ENCODE peak calls at places on chromosomes 11 and 22, in four cellular contexts. R is NCI-H2081 treated with DMSO at 0.1 percent for 48 hours, G is pancreas, T is IMR-90. N is an unnamed sample.

GRCh38 chr11:121757480-121758125 is 304.8 kb upstream of the SORL1-AS1 start:
- DNase-seq in G (no peak), R (no peak), T (no peak), N (peak; percentile 4)

GRCh38 chr11:67366546-67366945 is 6.9 kb downstream of the CLCF1 start:
- DNase-seq in T (no peak), G (no peak), R (no peak), N (no peak)

GRCh38 chr11:33376331-33377099 is 119.3 kb downstream of the HIPK3 start:
- DNase-seq in R (no peak), G (no peak), T (no peak), N (peak; percentile 46)

GRCh38 chr11:93740802-93741093 is 547 bp downstream of the TAF1D start:
- DNase-seq in T (peak; percentile 49), R (no peak), G (peak; percentile 39), N (peak; percentile 63)

GRCh38 chr11:111297696-111298095 is 650 bp upstream of the POU2AF3 start:
- DNase-seq in R (no peak), G (no peak), T (no peak), N (no peak)

GRCh38 chr22:50035131-50035881 is 22.7 kb upstream of the IL17REL start:
- DNase-seq in G (no peak), T (no peak), R (no peak), N (no peak)

GRCh38 chr22:29083576-29084566 is 11.0 kb downstream of the KREMEN1 start:
- DNase-seq in R (no peak), G (no peak), T (peak; percentile 25), N (peak; percentile 87)

GRCh38 chr11:1305558-1306056 is 3.8 kb downstream of the TOLLIP start:
- DNase-seq in T (no peak), R (no peak), G (no peak), N (no peak)

GRCh38 chr11:43951231-43951630 is 8.8 kb downstream of the C11orf96 start:
- DNase-seq in R (no peak), T (no peak), G (no peak), N (no peak)

GRCh38 chr11:27213232-27213660 is 149.8 kb downstream of the CCDC34 start:
- DNase-seq in R (no peak), G (no peak), T (peak; percentile 94), N (peak; percentile 95)

GRCh38 chr11:65432686-65433582 is 10.3 kb downstream of the NEAT1 start:
- DNase-seq in R (no peak), T (peak; percentile 54), G (no peak), N (peak; percentile 43)

GRCh38 chr11:96188625-96189006 is 154.4 kb downstream of the MAML2 start:
- DNase-seq in T (peak; percentile 57), G (no peak), R (no peak), N (peak; percentile 77)

GRCh38 chr11:61149624-61150615 is 11.3 kb downstream of the VPS37C start:
- DNase-seq in G (peak; percentile 39), T (peak; percentile 63), R (no peak), N (no peak)

GRCh38 chr11:10233581-10233980 is 60.4 kb downstream of the SBF2 start:
- DNase-seq in T (peak; percentile 91), G (no peak), R (no peak), N (peak; percentile 90)

GRCh38 chr22:36156515-36157419 is 3.8 kb downstream of the APOL3 start:
- DNase-seq in R (no peak), G (peak; percentile 25), T (peak; percentile 77), N (peak; percentile 87)

GRCh38 chr11:116730568-116730967 is 42.2 kb downstream of the BUD13 start:
- DNase-seq in R (no peak), T (no peak), G (no peak), N (no peak)

GRCh38 chr11:94181943-94182342 is 53.3 kb downstream of the PANX1 start:
- DNase-seq in G (no peak), T (peak; percentile 76), R (no peak), N (no peak)

GRCh38 chr22:24965822-24966626 is 13.5 kb downstream of the KIAA1671 start:
- DNase-seq in G (peak; percentile 88), R (no peak), T (no peak), N (no peak)

GRCh38 chr11:69010964-69011623 is 2.0 kb downstream of the MRGPRF start:
- DNase-seq in T (peak; percentile 77), G (peak; percentile 56), R (no peak), N (peak; percentile 91)

GRCh38 chr11:69603163-69603836 is 37.7 kb upstream of the CCND1 start:
- DNase-seq in R (no peak), T (no peak), G (no peak), N (no peak)

GRCh38 chr11:27699242-27699925 is 871 bp downstream of the BDNF start:
- DNase-seq in T (peak; percentile 55), G (no peak), R (no peak), N (no peak)

GRCh38 chr11:119087747-119088241 is 3.1 kb downstream of the HMBS start:
- DNase-seq in T (no peak), G (no peak), R (no peak), N (no peak)

N was measured in EL.